ENCODE peak calls at places on chromosomes 1 and 21, in ten cellular contexts. P is left lung; F is HCT116; Z is left ventricle myocardium inferior; C is pancreas; D is A549; O is right cardiac atrium; I is fibroblast of lung; Q is CD8-positive, alpha-beta T cell; E is endodermal cell. L is an unnamed sample. For H3K4me1, the result is how much of the 10 kb centered on the place peaks cover.

GRCh38 chr1:52057245-52057644 is 1.1 kb downstream of the BTF3L4 start:
- DNase-seq in P (no peak), F (no peak), Z (no peak), C (no peak), D (no peak), O (no peak), I (peak), Q (no peak), E (no peak), L (no peak)

GRCh38 chr1:69915347-69915746 is 290.0 kb downstream of the LRRC40 start:
- DNase-seq in P (no peak), F (no peak), Z (no peak), C (no peak), D (no peak), O (no peak), I (peak), Q (no peak), E (no peak), L (no peak)

GRCh38 chr1:72271555-72272096 is 10.7 kb downstream of the NEGR1 start:
- DNase-seq in P (no peak), F (no peak), Z (no peak), C (no peak), D (no peak), O (no peak), I (no peak), Q (no peak), E (no peak), L (no peak)

GRCh38 chr1:31398246-31398645 is 14.8 kb upstream of the SERINC2 start:
- DNase-seq in P (no peak), F (no peak), Z (no peak), C (no peak), D (no peak), O (no peak), I (no peak), Q (no peak), E (no peak), L (no peak)

GRCh38 chr1:156582388-156583022 is 3.0 kb downstream of the TTC24 start:
- DNase-seq in P (no peak), F (no peak), Z (no peak), C (peak), D (no peak), O (no peak), I (no peak), Q (peak), E (peak), L (no peak)

GRCh38 chr1:190464686-190465085 is 13.0 kb downstream of the BRINP3 start:
- DNase-seq in P (no peak), F (no peak), Z (no peak), C (no peak), D (no peak), O (no peak), I (no peak), Q (no peak), E (no peak), L (no peak)

GRCh38 chr1:32894681-32895080 is 6.5 kb downstream of the TMEM54 start:
- DNase-seq in P (no peak), F (no peak), Z (no peak), C (peak), D (no peak), O (no peak), I (no peak), Q (no peak), E (no peak), L (no peak)

GRCh38 chr1:39852214-39852791 is 31.0 kb downstream of the TRIT1 start:
- DNase-seq in P (no peak), F (no peak), Z (no peak), C (no peak), D (no peak), O (no peak), I (peak), Q (no peak), E (no peak), L (no peak)

GRCh38 chr1:43270421-43271095 is 775 bp downstream of the TMEM125 start:
- DNase-seq in P (peak), F (peak), Z (no peak), C (peak), D (no peak), O (peak), I (no peak), Q (no peak), E (peak), L (no peak)

GRCh38 chr1:236099622-236100021 is 34.7 kb upstream of the NID1 start:
- DNase-seq in P (no peak), F (no peak), Z (no peak), C (no peak), D (no peak), O (no peak), I (no peak), Q (no peak), E (no peak), L (no peak)

GRCh38 chr21:32474179-32475059 is 61.9 kb downstream of the EVA1C start:
- DNase-seq in P (no peak), F (no peak), Z (no peak), C (no peak), D (no peak), O (no peak), I (no peak), Q (no peak), E (no peak), L (no peak)

GRCh38 chr1:11180342-11180744 is 8.8 kb upstream of the ANGPTL7 start:
- DNase-seq in P (no peak), F (no peak), Z (no peak), C (no peak), D (no peak), O (no peak), I (peak), Q (no peak), E (no peak), L (no peak)

GRCh38 chr1:1889847-1890505 is 911 bp downstream of the GNB1 start:
- DNase-seq in P (peak), F (no peak), Z (peak), C (peak), D (peak), O (peak), I (peak), Q (peak), E (peak), L (peak)

GRCh38 chr21:26165331-26165730 is 5.2 kb downstream of the APP start:
- DNase-seq in P (no peak), F (no peak), Z (no peak), C (no peak), D (no peak), O (no peak), I (no peak), Q (no peak), E (no peak), L (no peak)

GRCh38 chr1:116424438-116424837 is 51.4 kb downstream of the ATP1A1 start:
- DNase-seq in P (no peak), F (no peak), Z (no peak), C (no peak), D (no peak), O (no peak), I (no peak), Q (no peak), E (no peak), L (no peak)

GRCh38 chr1:12541274-12542137 is 76.5 kb downstream of the DHRS3 start:
- DNase-seq in P (no peak), F (no peak), Z (peak), C (peak), D (no peak), O (peak), I (peak), Q (no peak), E (peak), L (peak)

GRCh38 chr1:192516776-192517297 is 58.7 kb upstream of the RGS1 start:
- DNase-seq in P (no peak), F (no peak), Z (no peak), C (no peak), D (no peak), O (no peak), I (no peak), Q (peak), E (no peak), L (no peak)

GRCh38 chr1:202192770-202193613 is 607 bp upstream of the LGR6 start:
- DNase-seq in P (no peak), F (no peak), Z (peak), C (peak), D (peak), O (peak), I (peak), Q (peak), E (peak), L (peak)

GRCh38 chr1:236568285-236568894 is 35.9 kb downstream of the HEATR1 start:
- DNase-seq in P (no peak), F (peak), Z (no peak), C (no peak), D (no peak), O (no peak), I (peak), Q (no peak), E (no peak), L (no peak)

DNA sequence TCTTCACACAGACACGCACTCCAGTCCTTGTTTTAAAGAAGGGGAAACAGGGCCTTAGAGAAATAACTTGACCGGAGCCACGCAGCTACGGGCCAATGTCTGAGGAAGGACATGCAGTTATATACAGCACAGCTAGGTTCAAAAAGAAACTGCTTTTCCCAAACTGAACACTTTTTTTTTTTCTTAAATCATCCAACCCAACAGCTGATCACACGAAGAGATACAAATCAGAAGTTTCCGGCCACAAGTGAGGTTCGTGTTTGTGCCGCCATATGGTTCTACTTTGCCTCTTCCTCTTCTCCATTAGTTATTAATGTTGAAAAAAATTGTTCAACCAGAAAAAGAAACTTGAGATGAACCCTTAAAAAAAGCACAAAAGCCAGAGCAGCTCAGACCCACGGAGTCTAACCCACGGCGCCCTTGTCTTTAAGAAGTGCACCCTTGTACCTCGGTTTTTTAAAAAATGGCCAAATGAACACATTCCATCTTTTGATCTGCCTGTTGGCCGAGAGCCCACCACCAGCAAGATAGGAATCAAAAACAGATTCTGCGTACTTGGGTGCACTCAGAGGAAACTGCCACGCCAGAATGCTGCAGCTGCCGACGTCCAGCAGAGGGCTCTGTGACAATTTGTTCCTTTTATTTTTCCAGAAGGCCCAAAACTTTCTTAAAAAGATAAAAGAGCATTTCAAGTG is 78.9 kb downstream of the SLC66A1 start:
- DNase-seq in P (peak), F (peak), Z (peak), C (no peak), D (peak), O (peak), I (peak), Q (peak), E (peak), L (peak)
- H3K4me1 ChIP-seq in P (under half), F (under half), Z (half or more), C (under half), D (under half), O (under half), I (under half), Q (half or more), E (under half), L (half or more)

DNA sequence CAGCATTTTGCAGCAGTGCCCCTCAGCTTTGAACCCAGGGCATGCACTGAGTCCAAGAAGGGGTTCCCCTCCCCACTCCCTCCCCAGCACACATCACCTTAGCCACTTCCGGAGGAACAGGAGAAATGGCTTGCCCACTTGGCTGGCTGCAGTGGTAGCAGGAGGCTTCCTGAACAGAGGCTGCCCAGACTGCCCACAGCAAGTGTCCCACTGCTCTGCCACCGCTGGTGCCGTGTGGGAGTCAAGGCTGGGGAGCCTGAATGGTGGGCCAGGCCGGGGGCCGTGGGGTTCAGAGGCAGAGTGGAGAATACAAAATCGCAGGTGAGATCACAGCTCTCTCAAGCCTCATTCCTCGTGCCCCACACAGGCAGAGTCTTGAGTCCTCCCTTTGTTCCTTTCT is 34.5 kb downstream of the CD247 start:
- DNase-seq in P (no peak), F (no peak), Z (no peak), C (no peak), D (no peak), O (no peak), I (no peak), Q (no peak), E (no peak), L (no peak)
- H3K4me1 ChIP-seq in P (under half), F (under half), Z (under half), C (under half), D (under half), O (under half), I (under half), Q (half or more), E (under half), L (under half)

DNA sequence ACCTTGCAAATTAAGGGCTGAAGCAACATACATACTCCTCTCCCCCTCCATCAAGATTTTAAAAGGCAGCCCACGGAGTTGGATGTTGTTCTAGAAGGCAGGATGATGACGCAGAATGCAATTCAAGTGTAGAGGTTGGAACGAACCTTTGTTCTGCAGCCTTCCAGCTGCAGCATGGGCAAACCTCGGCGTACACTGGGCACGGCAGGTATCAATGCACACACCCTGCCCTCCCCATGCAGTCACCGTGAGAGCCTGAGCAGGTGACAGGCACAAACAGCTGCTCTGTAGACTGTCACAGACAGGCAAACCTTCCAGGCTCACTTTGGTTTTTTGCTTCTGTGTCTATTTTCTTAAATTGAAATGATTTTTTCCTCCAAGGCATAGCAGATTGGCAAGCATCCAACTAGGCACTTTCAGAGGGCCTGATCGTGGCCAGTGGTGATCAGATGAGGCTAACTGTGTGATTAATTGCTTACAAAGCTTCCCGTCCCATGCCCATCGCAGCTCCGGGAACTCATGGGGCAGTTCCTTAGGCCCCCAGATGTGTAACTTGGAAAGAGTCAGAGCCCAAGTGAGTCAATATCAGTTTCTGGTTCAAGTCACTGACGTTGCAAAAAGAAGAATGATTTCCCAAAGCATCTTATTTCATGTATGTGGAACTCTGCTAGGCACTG is 82.3 kb downstream of the ITPKB start:
- DNase-seq in P (no peak), F (no peak), Z (peak), C (peak), D (no peak), O (peak), I (peak), Q (peak), E (no peak), L (no peak)
- H3K4me1 ChIP-seq in P (half or more), F (under half), Z (under half), C (under half), D (under half), O (half or more), I (under half), Q (under half), E (under half), L (half or more)

DNA sequence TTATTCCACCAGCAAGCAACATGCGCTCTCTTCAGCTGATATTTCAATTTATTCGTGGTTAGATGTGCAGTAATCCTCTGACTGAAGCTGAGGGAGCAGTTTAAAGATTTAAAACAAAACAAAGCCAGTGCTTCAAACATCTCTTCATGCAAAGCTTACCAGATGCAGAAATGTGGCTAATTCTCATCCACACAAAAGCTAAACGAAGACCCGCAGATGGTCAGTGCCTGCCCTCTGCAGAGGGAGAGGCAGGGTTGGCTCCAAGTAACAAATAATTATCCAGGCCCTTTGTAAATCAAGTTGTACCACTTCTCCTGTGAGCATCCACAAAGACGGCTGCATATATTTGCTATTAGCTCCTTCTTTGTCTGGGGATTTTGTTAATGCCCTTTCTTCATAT is 398.2 kb downstream of the PTBP2 start:
- DNase-seq in P (no peak), F (no peak), Z (no peak), C (no peak), D (no peak), O (no peak), I (no peak), Q (no peak), E (peak), L (no peak)
- H3K4me1 ChIP-seq in P (under half), F (under half), Z (under half), C (under half), D (under half), O (under half), I (under half), Q (under half), E (under half), L (under half)

GRCh38 chr1:27522148-27522859 is 32.3 kb upstream of the WASF2 start:
- DNase-seq in P (no peak), F (no peak), Z (no peak), C (no peak), D (no peak), O (peak), I (no peak), Q (peak), E (no peak), L (no peak)
- H3K4me1 ChIP-seq in P (half or more), F (under half), Z (half or more), C (under half), D (under half), O (under half), I (half or more), Q (half or more), E (under half), L (half or more)

DNA sequence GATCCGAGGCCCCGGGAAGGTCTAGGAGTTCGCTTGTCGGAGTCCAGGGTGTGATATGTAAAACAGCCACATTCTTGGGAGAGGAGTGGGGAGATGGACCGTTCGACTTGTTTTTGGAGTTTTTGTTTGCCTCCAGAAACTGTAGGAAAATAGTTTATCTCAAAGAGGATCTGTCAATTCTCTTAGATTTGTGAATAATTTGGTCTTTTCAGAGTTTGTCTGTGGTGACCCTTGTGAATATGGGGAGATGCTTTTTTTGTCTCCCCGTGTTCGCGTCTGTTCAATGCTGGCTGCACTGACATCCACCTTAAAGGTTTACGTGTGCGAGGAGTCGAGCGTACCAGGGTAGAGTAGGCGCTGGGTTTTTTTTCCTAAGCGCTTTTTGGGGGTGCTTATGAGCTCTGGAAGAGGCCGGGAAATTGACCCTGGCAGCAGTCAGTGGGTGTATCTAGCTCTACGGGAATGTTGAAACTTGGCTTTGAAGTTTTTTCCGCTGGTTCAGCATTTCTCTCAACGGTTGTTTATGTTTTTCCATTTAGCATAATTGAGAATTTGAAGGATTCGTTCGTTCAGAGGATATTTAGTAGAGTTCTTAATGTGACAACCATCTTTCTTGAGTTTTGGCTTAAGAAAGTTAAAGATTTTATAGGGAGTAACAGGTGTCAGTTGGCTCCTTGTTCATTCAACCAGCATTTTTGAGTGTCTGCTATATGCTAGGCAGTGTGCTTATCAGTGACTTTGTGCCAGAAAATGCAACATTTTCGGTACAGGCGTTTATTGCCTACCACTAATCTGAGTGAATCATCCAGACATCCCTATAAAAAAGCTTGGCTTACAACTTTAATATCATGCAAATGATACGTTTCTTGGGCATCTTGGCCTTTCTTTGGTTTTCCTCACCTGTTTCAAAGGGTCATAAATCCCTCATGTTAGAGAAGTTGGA is 1.2 kb downstream of the SZRD1 start:
- DNase-seq in P (no peak), F (no peak), Z (no peak), C (no peak), D (no peak), O (peak), I (peak), Q (no peak), E (no peak), L (no peak)
- H3K4me1 ChIP-seq in P (half or more), F (under half), Z (half or more), C (under half), D (under half), O (under half), I (under half), Q (under half), E (under half), L (half or more)

GRCh38 chr1:22453181-22453580 is 1.5 kb downstream of the ZBTB40 start:
- DNase-seq in P (no peak), F (no peak), Z (no peak), C (no peak), D (no peak), O (no peak), I (no peak), Q (no peak), E (no peak), L (no peak)

GRCh38 chr1:22451702-22452400 is at the start of gene ZBTB40:
- DNase-seq in P (peak), F (peak), Z (peak), C (peak), D (peak), O (peak), I (peak), Q (peak), E (peak), L (peak)

GRCh38 chr1:22450421-22451021 is 1.1 kb upstream of the ZBTB40 start:
- DNase-seq in P (no peak), F (no peak), Z (no peak), C (no peak), D (no peak), O (no peak), I (no peak), Q (no peak), E (no peak), L (no peak)

GRCh38 chr1:22454476-22455056 is 2.9 kb downstream of the ZBTB40 start:
- DNase-seq in P (no peak), F (no peak), Z (no peak), C (no peak), D (no peak), O (no peak), I (no peak), Q (no peak), E (no peak), L (no peak)

DNA sequence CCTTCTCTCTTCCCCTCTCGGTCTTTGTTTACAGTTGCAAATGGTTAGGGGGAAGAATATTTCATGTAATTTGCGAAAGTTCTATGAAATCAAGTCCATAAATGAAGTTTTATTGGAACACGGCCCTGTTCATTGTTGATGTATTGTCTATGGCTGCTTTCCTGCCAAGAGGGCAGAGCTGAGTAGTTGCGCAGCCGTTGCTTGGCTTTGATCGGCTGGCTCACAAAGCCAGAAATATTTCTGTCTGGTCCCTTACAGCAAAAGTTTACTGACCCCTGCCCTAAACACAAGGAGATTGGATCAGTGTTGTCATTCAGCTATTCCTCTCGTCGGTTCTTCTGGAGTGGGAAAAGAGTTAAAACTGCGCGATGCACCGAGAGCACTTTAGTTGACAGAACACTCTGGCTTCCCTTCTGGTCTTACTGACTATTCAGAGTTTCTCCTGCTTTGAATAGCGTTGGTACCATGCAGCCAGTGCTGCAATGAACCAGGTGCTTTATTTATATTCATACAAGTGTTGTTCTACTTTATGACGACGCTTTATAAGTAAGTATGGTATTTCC is 831 bp downstream of the ZBTB40 start:
- DNase-seq in P (no peak), F (no peak), Z (peak), C (no peak), D (no peak), O (peak), I (peak), Q (peak), E (peak), L (peak)
- H3K4me1 ChIP-seq in P (under half), F (under half), Z (half or more), C (under half), D (under half), O (under half), I (under half), Q (under half), E (under half), L (under half)